ENCODE peak calls at places on chromosomes 3 and 15, in seven cellular contexts. G is SJCRH30, M is fibroblast of lung, C is uterus, D is neural progenitor cell, K is epithelial cell of prostate, R is lower lobe of right lung. L is an unnamed sample.

GRCh38 chr15:68411276-68411675 is 20.7 kb downstream of the ITGA11 start:
- DNase-seq in G (no peak), M (no peak), C (peak), D (no peak), K (no peak), R (no peak), L (no peak)

GRCh38 chr15:70715840-70716510 is 47.4 kb downstream of the UACA start:
- DNase-seq in G (no peak), M (no peak), C (no peak), D (no peak), K (no peak), R (no peak), L (no peak)

GRCh38 chr3:110598847-110599490 is 472.6 kb upstream of the NECTIN3 start:
- DNase-seq in G (no peak), M (peak), C (no peak), D (no peak), K (no peak), R (no peak), L (no peak)

GRCh38 chr15:100350434-100351226 is 8.9 kb upstream of the ADAMTS17 start:
- DNase-seq in G (peak), M (peak), C (no peak), D (no peak), K (peak), R (no peak), L (no peak)

GRCh38 chr3:122063908-122064307 is 8.7 kb downstream of the CD86 start:
- DNase-seq in G (no peak), M (no peak), C (no peak), D (no peak), K (no peak), R (no peak), L (no peak)

GRCh38 chr3:100402150-100402706 is 889 bp downstream of the LNP1 start:
- DNase-seq in G (peak), M (peak), C (no peak), D (no peak), K (no peak), R (no peak), L (no peak)

GRCh38 chr15:94225616-94226015 is 5.7 kb upstream of the MCTP2 start:
- DNase-seq in G (no peak), M (no peak), C (no peak), D (no peak), K (no peak), R (no peak), L (no peak)

GRCh38 chr3:111859974-111860859 is 1.2 kb downstream of the PHLDB2 start:
- DNase-seq in G (peak), M (peak), C (peak), D (peak), K (peak), R (peak), L (peak)

GRCh38 chr3:31247850-31248618 is 284.7 kb upstream of the STT3B start:
- DNase-seq in G (no peak), M (no peak), C (no peak), D (no peak), K (no peak), R (no peak), L (no peak)

GRCh38 chr3:85670626-85671025 is 711.8 kb downstream of the CADM2 start:
- DNase-seq in G (no peak), M (no peak), C (no peak), D (no peak), K (no peak), R (no peak), L (no peak)

GRCh38 chr3:110133971-110134370 is 796.6 kb upstream of the DPPA4 start:
- DNase-seq in G (no peak), M (no peak), C (no peak), D (no peak), K (no peak), R (no peak), L (no peak)

GRCh38 chr3:115943579-115943978 is 320.3 kb downstream of the GAP43 start:
- DNase-seq in G (no peak), M (no peak), C (no peak), D (no peak), K (no peak), R (no peak), L (no peak)

GRCh38 chr3:161890147-161890625 is 393.6 kb downstream of the OTOL1 start:
- DNase-seq in G (peak), M (peak), C (no peak), D (no peak), K (peak), R (peak), L (no peak)

GRCh38 chr3:30350901-30351300 is 255.5 kb upstream of the TGFBR2 start:
- DNase-seq in G (no peak), M (no peak), C (no peak), D (no peak), K (no peak), R (no peak), L (no peak)

GRCh38 chr3:77815467-77815866 is 775.6 kb downstream of the ROBO2 start:
- DNase-seq in G (peak), M (no peak), C (no peak), D (peak), K (no peak), R (no peak), L (no peak)

GRCh38 chr3:196220991-196221390 is 4.7 kb downstream of the SLC51A start:
- DNase-seq in G (no peak), M (no peak), C (no peak), D (no peak), K (no peak), R (no peak), L (no peak)

GRCh38 chr3:196218155-196218712 is 1.9 kb downstream of the SLC51A start:
- DNase-seq in G (no peak), M (no peak), C (no peak), D (no peak), K (no peak), R (no peak), L (no peak)

GRCh38 chr3:196220587-196220986 is 4.3 kb downstream of the SLC51A start:
- DNase-seq in G (no peak), M (no peak), C (no peak), D (no peak), K (no peak), R (peak), L (no peak)

GRCh38 chr3:196219194-196219969 is 3.0 kb downstream of the SLC51A start:
- DNase-seq in G (peak), M (peak), C (peak), D (peak), K (no peak), R (peak), L (peak)

DNA sequence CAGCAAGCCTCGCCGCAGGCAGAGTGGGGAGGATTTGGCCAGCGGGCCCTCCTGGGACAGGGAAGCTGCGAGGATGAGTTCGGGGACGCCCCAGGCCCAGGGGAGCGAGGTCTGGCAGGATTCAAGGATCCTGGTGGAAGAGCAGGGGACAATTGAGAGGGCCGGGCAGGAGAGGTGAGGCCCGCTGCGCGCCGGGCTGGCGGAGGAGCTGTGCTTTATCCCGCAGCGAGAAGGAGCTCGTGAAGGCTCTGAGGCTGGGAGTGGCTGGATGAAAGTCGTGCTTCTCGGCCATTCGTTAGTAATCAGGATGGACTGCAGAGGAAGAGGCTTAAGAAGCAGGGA is 3.6 kb downstream of the SLC51A start:
- DNase-seq in G (no peak), M (no peak), C (no peak), D (no peak), K (no peak), R (no peak), L (no peak)
- H3K27ac ChIP-seq in G (peak), M (peak), C (no peak), D (no peak), K (no peak), R (peak), L (peak)

GRCh38 chr15:64009798-64010241 is 36.5 kb downstream of the DAPK2 start:
- DNase-seq in G (no peak), M (no peak), C (no peak), D (no peak), K (peak), R (no peak), L (no peak)

GRCh38 chr15:64006642-64007041 is 39.6 kb downstream of the DAPK2 start:
- DNase-seq in G (no peak), M (no peak), C (no peak), D (no peak), K (peak), R (no peak), L (peak)

GRCh38 chr15:64008177-64008576 is 38.1 kb downstream of the DAPK2 start:
- DNase-seq in G (no peak), M (no peak), C (no peak), D (no peak), K (no peak), R (no peak), L (no peak)

GRCh38 chr15:64010719-64011118 is 35.6 kb downstream of the DAPK2 start:
- DNase-seq in G (peak), M (peak), C (peak), D (no peak), K (peak), R (peak), L (peak)

DNA sequence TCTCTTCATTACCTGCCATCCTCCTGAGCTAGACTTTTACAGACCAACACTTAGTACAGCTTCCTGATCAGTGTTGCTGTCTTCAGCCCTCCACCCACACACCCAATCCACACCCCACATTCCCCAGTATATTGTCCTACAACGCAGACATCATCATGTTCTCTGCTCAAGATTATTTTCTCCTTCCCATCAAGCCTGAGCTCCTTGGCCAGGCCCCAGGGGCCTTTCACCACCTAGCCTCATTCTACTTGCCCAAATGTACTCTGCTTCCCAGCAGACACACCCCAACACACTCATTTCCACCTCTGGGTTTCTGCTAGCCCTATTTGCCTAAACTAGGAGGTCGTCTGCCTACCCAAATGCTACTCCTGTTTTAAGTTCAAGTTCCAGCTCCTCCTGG is 37.0 kb downstream of the DAPK2 start:
- DNase-seq in G (no peak), M (no peak), C (no peak), D (no peak), K (peak), R (no peak), L (peak)
- H3K27ac ChIP-seq in G (no peak), M (no peak), C (no peak), D (no peak), K (peak), R (peak), L (peak)

GRCh38 chr15:60520041-60520824 is 41.3 kb upstream of the ICE2 start:
- DNase-seq in G (peak), M (no peak), C (no peak), D (no peak), K (peak), R (no peak), L (no peak)

GRCh38 chr15:60523056-60523455 is 44.1 kb upstream of the ICE2 start:
- DNase-seq in G (no peak), M (peak), C (no peak), D (no peak), K (peak), R (no peak), L (no peak)

GRCh38 chr15:60518511-60518910 is 39.6 kb upstream of the ICE2 start:
- DNase-seq in G (no peak), M (no peak), C (no peak), D (no peak), K (no peak), R (no peak), L (no peak)

GRCh38 chr15:60520825-60521368 is 42.0 kb upstream of the ICE2 start:
- DNase-seq in G (peak), M (peak), C (peak), D (peak), K (peak), R (peak), L (peak)

GRCh38 chr15:60519218-60519617 is 40.3 kb upstream of the ICE2 start:
- DNase-seq in G (no peak), M (no peak), C (no peak), D (no peak), K (no peak), R (no peak), L (no peak)
- H3K27ac ChIP-seq in G (no peak), M (no peak), C (no peak), D (no peak), K (peak), R (no peak), L (peak)

GRCh38 chr3:127749787-127750225 is 72.5 kb downstream of the MGLL start:
- DNase-seq in G (peak), M (no peak), C (no peak), D (no peak), K (no peak), R (no peak), L (no peak)

GRCh38 chr3:127751163-127751621 is 71.1 kb downstream of the MGLL start:
- DNase-seq in G (peak), M (no peak), C (no peak), D (no peak), K (peak), R (no peak), L (no peak)

GRCh38 chr3:127749361-127749760 is 73.0 kb downstream of the MGLL start:
- DNase-seq in G (no peak), M (no peak), C (no peak), D (no peak), K (no peak), R (no peak), L (no peak)

GRCh38 chr3:127751782-127752181 is 70.5 kb downstream of the MGLL start:
- DNase-seq in G (no peak), M (no peak), C (no peak), D (no peak), K (no peak), R (no peak), L (no peak)

DNA sequence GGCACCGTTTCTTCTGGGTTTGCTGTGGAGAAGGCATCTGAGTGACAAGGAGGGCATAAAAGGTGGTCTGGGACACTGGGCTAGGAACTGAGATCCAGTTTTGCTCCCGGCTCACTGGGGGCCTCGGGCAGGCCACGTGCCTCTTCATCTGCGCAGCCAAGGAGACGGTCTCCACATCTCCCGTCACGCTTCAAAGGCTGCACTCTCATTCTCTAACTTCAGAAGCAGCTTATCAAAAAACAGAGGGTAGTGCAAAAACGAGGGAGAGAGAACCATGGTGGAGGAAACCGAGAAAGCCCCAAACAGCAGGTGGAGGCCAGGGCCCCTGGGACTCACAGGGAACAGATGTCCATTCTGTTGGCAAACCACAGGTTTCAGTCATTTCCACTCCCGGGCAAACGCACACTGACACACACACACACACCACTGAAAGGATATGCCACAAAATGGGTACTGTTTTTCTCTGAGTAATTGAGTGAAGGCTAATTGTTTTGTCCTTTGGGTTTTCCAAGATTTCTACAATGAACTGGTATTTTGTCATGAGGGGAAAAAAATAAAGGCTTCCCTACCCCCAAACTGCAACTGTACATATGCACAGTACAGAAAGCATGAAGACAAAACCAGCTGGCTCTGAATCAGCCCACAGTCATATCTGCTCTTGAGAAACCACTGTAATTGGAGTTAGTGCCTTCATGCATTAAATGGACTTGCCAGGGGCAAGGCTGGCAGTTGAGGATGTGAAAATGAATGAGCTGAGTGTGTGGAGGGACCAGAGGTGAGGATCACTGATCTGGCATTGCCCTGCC is 71.9 kb downstream of the MGLL start:
- DNase-seq in G (peak), M (peak), C (no peak), D (no peak), K (peak), R (no peak), L (no peak)
- H3K27ac ChIP-seq in G (peak), M (peak), C (no peak), D (no peak), K (peak), R (no peak), L (peak)

GRCh38 chr3:120423432-120423831 is 27.4 kb downstream of the FSTL1 start:
- DNase-seq in G (no peak), M (no peak), C (no peak), D (no peak), K (no peak), R (no peak), L (no peak)
- H3K27ac ChIP-seq in G (no peak), M (peak), C (peak), D (no peak), K (no peak), R (peak), L (no peak)

GRCh38 chr15:62115847-62116246 is 49.1 kb downstream of the C2CD4A start:
- DNase-seq in G (no peak), M (no peak), C (no peak), D (no peak), K (no peak), R (no peak), L (no peak)
- H3K27ac ChIP-seq in G (no peak), M (no peak), C (no peak), D (no peak), K (no peak), R (no peak), L (no peak)

GRCh38 chr3:72909591-72909990 is 21.7 kb downstream of the GXYLT2 start:
- DNase-seq in G (no peak), M (no peak), C (no peak), D (no peak), K (no peak), R (no peak), L (no peak)

GRCh38 chr3:72904156-72904555 is 16.3 kb downstream of the GXYLT2 start:
- DNase-seq in G (no peak), M (no peak), C (no peak), D (no peak), K (no peak), R (no peak), L (no peak)

GRCh38 chr3:72907851-72908620 is 20.2 kb downstream of the GXYLT2 start:
- DNase-seq in G (peak), M (peak), C (peak), D (no peak), K (no peak), R (no peak), L (peak)

GRCh38 chr3:72906154-72906553 is 18.3 kb downstream of the GXYLT2 start:
- DNase-seq in G (no peak), M (no peak), C (no peak), D (peak), K (no peak), R (no peak), L (no peak)

GRCh38 chr3:72907131-72907697 is 19.4 kb downstream of the GXYLT2 start:
- DNase-seq in G (peak), M (peak), C (peak), D (no peak), K (no peak), R (no peak), L (no peak)
- H3K27ac ChIP-seq in G (peak), M (no peak), C (peak), D (no peak), K (no peak), R (no peak), L (peak)

GRCh38 chr15:80856809-80857377 is 77.7 kb downstream of the CEMIP start:
- DNase-seq in G (peak), M (no peak), C (peak), D (peak), K (no peak), R (peak), L (no peak)

GRCh38 chr15:80855206-80855605 is 76.0 kb downstream of the CEMIP start:
- DNase-seq in G (no peak), M (no peak), C (no peak), D (no peak), K (no peak), R (no peak), L (no peak)

GRCh38 chr15:80854104-80854503 is 74.9 kb downstream of the CEMIP start:
- DNase-seq in G (no peak), M (no peak), C (peak), D (no peak), K (no peak), R (no peak), L (no peak)

GRCh38 chr15:80852676-80853075 is 73.5 kb downstream of the CEMIP start:
- DNase-seq in G (no peak), M (no peak), C (no peak), D (no peak), K (peak), R (no peak), L (no peak)

DNA sequence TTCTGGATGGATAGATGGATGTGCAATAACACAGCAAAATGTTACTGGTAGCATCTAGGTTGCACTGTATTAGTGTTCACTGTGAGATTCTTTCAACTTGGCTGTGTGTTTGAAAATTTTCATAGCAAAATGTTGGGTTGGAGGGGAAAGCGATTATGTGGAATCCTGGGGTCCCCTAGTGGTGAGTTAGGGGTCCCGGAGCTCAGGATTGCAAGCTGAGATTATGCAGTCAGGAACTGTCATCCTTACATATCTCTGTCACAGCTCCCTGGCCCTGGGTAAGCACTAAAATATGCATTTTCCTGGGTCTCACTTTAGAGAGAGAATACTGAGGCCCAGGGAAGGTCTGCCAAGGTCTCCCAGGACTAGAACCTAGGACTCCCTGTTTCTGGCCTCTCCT is 77.2 kb downstream of the CEMIP start:
- DNase-seq in G (peak), M (no peak), C (no peak), D (peak), K (no peak), R (no peak), L (no peak)
- H3K27ac ChIP-seq in G (no peak), M (no peak), C (no peak), D (no peak), K (peak), R (peak), L (no peak)

GRCh38 chr3:194689493-194689901 is 3.8 kb downstream of the FAM43A start:
- DNase-seq in G (no peak), M (peak), C (peak), D (no peak), K (no peak), R (no peak), L (peak)

GRCh38 chr3:194688946-194689345 is 3.3 kb downstream of the FAM43A start:
- DNase-seq in G (no peak), M (no peak), C (no peak), D (no peak), K (no peak), R (no peak), L (no peak)

GRCh38 chr3:194688207-194688711 is 2.6 kb downstream of the FAM43A start:
- DNase-seq in G (no peak), M (peak), C (no peak), D (peak), K (no peak), R (peak), L (peak)

GRCh38 chr3:194690501-194691372 is 5.1 kb downstream of the FAM43A start:
- DNase-seq in G (no peak), M (no peak), C (peak), D (no peak), K (no peak), R (no peak), L (no peak)

GRCh38 chr3:194691481-194692281 is 6.0 kb downstream of the FAM43A start:
- DNase-seq in G (no peak), M (no peak), C (no peak), D (no peak), K (no peak), R (no peak), L (no peak)
- H3K27ac ChIP-seq in G (no peak), M (no peak), C (peak), D (no peak), K (no peak), R (peak), L (no peak)

GRCh38 chr15:66195621-66196230 is 57.8 kb downstream of the MEGF11 start:
- DNase-seq in G (no peak), M (no peak), C (no peak), D (no peak), K (no peak), R (no peak), L (no peak)
- H3K27ac ChIP-seq in G (no peak), M (no peak), C (no peak), D (no peak), K (no peak), R (no peak), L (no peak)

L was measured in psoas muscle.